ENCODE peak calls at places on chromosomes 3 and 15, in nine cellular contexts. V is body of pancreas; D is T47D; J is B cell; Y is foreskin fibroblast; Z is posterior cingulate gyrus; B is SW 1271; N is HFFc6; S is stimulated activated naive CD8-positive, alpha-beta T cell treated with anti-CD3 and anti-CD28 coated beads, Interleukin-15, Interleukin-2, amounts not matched to agents 100 U/mL and 50 U/mL, for 24 hours. C is an unnamed sample.

GRCh38 chr15:99146661-99147060 is 41.8 kb downstream of the SYNM start:
- DNase-seq in V (no peak), D (no peak), J (no peak), Y (no peak), Z (no peak), B (no peak), N (no peak), S (no peak), C (no peak)

GRCh38 chr3:142947799-142948575 is 15.5 kb downstream of the PAQR9 start:
- DNase-seq in V (no peak), D (no peak), J (no peak), Y (no peak), Z (no peak), B (no peak), N (no peak), S (peak; percentile 19), C (no peak)

GRCh38 chr3:12884104-12884742 is 42.9 kb upstream of the RPL32 start:
- DNase-seq in V (no peak), D (no peak), J (no peak), Y (peak; percentile 42), Z (peak; percentile 82), B (no peak), N (peak; percentile 26), S (no peak), C (peak; percentile 17)

GRCh38 chr15:70855764-70856163 is 1.8 kb upstream of the LARP6 start:
- DNase-seq in V (no peak), D (no peak), J (no peak), Y (no peak), Z (no peak), B (no peak), N (no peak), S (no peak), C (no peak)

GRCh38 chr3:68072062-68072461 is 417.6 kb upstream of the SUCLG2 start:
- DNase-seq in V (no peak), D (no peak), J (no peak), Y (no peak), Z (no peak), B (no peak), N (no peak), S (no peak), C (no peak)

GRCh38 chr3:171753025-171753472 is 57.2 kb downstream of the PLD1 start:
- DNase-seq in V (no peak), D (peak; percentile 76), J (no peak), Y (no peak), Z (no peak), B (no peak), N (no peak), S (no peak), C (peak; percentile 42)

GRCh38 chr3:148971819-148972218 is 19.5 kb upstream of the GYG1 start:
- DNase-seq in V (peak; percentile 60), D (no peak), J (no peak), Y (peak; percentile 33), Z (no peak), B (no peak), N (peak; percentile 30), S (no peak), C (no peak)

GRCh38 chr3:147415819-147416218 is 6.7 kb downstream of the ZIC1 start:
- DNase-seq in V (no peak), D (no peak), J (no peak), Y (no peak), Z (no peak), B (no peak), N (no peak), S (no peak), C (no peak)

GRCh38 chr3:171257251-171258179 is 202.7 kb downstream of the TNIK start:
- DNase-seq in V (no peak), D (no peak), J (no peak), Y (peak; percentile 72), Z (no peak), B (no peak), N (peak; percentile 84), S (no peak), C (no peak)

GRCh38 chr3:117553461-117553860 is 843.9 kb downstream of the TUSC7 start:
- DNase-seq in V (no peak), D (no peak), J (no peak), Y (peak; percentile 59), Z (no peak), B (no peak), N (peak; percentile 6), S (no peak), C (no peak)

GRCh38 chr3:185270262-185270955 is 16.6 kb upstream of the EHHADH start:
- DNase-seq in V (no peak), D (peak; percentile 85), J (no peak), Y (peak; percentile 27), Z (no peak), B (no peak), N (peak; percentile 46), S (no peak), C (peak; percentile 43)

GRCh38 chr15:39598958-39599845 is 18.3 kb downstream of the THBS1 start:
- DNase-seq in V (no peak), D (no peak), J (no peak), Y (peak; percentile 15), Z (no peak), B (no peak), N (peak; percentile 70), S (no peak), C (peak; percentile 33)

GRCh38 chr3:41026394-41027177 is 172.7 kb upstream of the CTNNB1 start:
- DNase-seq in V (peak; percentile 18), D (no peak), J (no peak), Y (no peak), Z (no peak), B (no peak), N (no peak), S (no peak), C (peak; percentile 97)

GRCh38 chr3:18153571-18154173 is 271.5 kb downstream of the SATB1 start:
- DNase-seq in V (peak; percentile 15), D (no peak), J (no peak), Y (peak; percentile 69), Z (no peak), B (peak; percentile 8), N (peak; percentile 75), S (no peak), C (no peak)

GRCh38 chr15:58501636-58502178 is 69.9 kb downstream of the LIPC start:
- DNase-seq in V (no peak), D (no peak), J (no peak), Y (no peak), Z (no peak), B (no peak), N (no peak), S (no peak), C (no peak)

GRCh38 chr3:106711650-106712049 is 665.6 kb upstream of the CCDC54 start:
- DNase-seq in V (no peak), D (no peak), J (no peak), Y (peak; percentile 40), Z (no peak), B (no peak), N (peak; percentile 51), S (no peak), C (no peak)

GRCh38 chr3:81886081-81886480 is 124.6 kb upstream of the GBE1 start:
- DNase-seq in V (no peak), D (no peak), J (no peak), Y (no peak), Z (no peak), B (no peak), N (no peak), S (no peak), C (no peak)

GRCh38 chr15:70243686-70244540 is 146.2 kb upstream of the TLE3 start:
- DNase-seq in V (no peak), D (peak; percentile 29), J (no peak), Y (no peak), Z (no peak), B (no peak), N (no peak), S (no peak), C (peak; percentile 44)

GRCh38 chr15:29805043-29805707 is 17.1 kb downstream of the TJP1 start:
- DNase-seq in V (no peak), D (no peak), J (no peak), Y (peak; percentile 82), Z (peak; percentile 25), B (no peak), N (peak; percentile 62), S (no peak), C (no peak)

GRCh38 chr3:126213376-126214044 is 33.1 kb upstream of the ALDH1L1 start:
- DNase-seq in V (no peak), D (no peak), J (no peak), Y (no peak), Z (no peak), B (no peak), N (no peak), S (no peak), C (peak; percentile 42)